ENCODE peak calls at places on chromosomes 16 and 17, in six cellular contexts. F, G, L, P, C and S are unnamed samples.

GRCh38 chr17:77352996-77353395 is 212.2 kb downstream of the SEC14L1 start:
- DNase-seq in C (no peak), G (no peak), L (no peak), F (no peak), P (no peak), S (no peak)

GRCh38 chr16:89117239-89117974 is 23.8 kb downstream of the ACSF3 start:
- DNase-seq in P (no peak), L (no peak), G (peak), F (no peak), C (peak), S (no peak)

GRCh38 chr17:18006495-18007239 is 32.3 kb downstream of the ATPAF2 start:
- DNase-seq in G (peak), F (no peak), C (no peak), P (no peak), L (peak), S (no peak)

GRCh38 chr17:35743911-35744328 is 9.1 kb downstream of the GAS2L2 start:
- DNase-seq in G (peak), L (peak), F (peak), C (no peak), P (peak), S (peak)

GRCh38 chr16:35152067-35152627 is 1692.7 kb downstream of the TP53TG3F start:
- DNase-seq in C (no peak), G (no peak), P (no peak), F (no peak), L (no peak), S (no peak)

GRCh38 chr17:66679631-66680517 is 155.0 kb upstream of the CACNG5 start:
- DNase-seq in G (no peak), F (no peak), P (no peak), C (no peak), L (no peak), S (no peak)

GRCh38 chr17:46823657-46824056 is 5.2 kb upstream of the WNT3 start:
- DNase-seq in L (no peak), P (no peak), G (no peak), F (no peak), C (no peak), S (no peak)

GRCh38 chr16:64308721-64309120 is 813.1 kb downstream of the CDH11 start:
- DNase-seq in L (no peak), G (no peak), C (no peak), P (no peak), F (no peak), S (no peak)

GRCh38 chr17:33463887-33464286 is 170.8 kb upstream of the ASIC2 start:
- DNase-seq in P (no peak), F (peak), C (no peak), G (no peak), L (no peak), S (no peak)

GRCh38 chr17:20291853-20292252 is 175.5 kb downstream of the LGALS9B start:
- DNase-seq in F (no peak), P (no peak), C (no peak), L (no peak), G (no peak), S (no peak)

GRCh38 chr17:76027159-76027839 is at the start of gene EVPL:
- DNase-seq in P (no peak), L (no peak), F (peak), C (no peak), G (no peak), S (no peak)

GRCh38 chr16:50473375-50473945 is 74.7 kb upstream of the NKD1 start:
- DNase-seq in G (no peak), F (peak), P (peak), L (no peak), C (no peak), S (no peak)

GRCh38 chr17:27549251-27549919 is 81.6 kb upstream of the LGALS9 start:
- DNase-seq in G (no peak), C (peak), P (no peak), L (no peak), F (no peak), S (no peak)

GRCh38 chr17:17412331-17412730 is 64.5 kb upstream of the MED9 start:
- DNase-seq in F (peak), P (peak), G (no peak), C (no peak), L (no peak), S (no peak)

GRCh38 chr17:79790805-79791353 is 6.0 kb downstream of the CBX8 start:
- DNase-seq in C (no peak), F (no peak), L (no peak), G (no peak), P (no peak), S (no peak)

GRCh38 chr17:79788455-79788854 is 8.4 kb downstream of the CBX8 start:
- DNase-seq in P (no peak), F (no peak), G (no peak), L (no peak), C (no peak), S (no peak)

GRCh38 chr17:79788989-79789942 is 7.6 kb downstream of the CBX8 start:
- DNase-seq in P (no peak), F (no peak), L (peak), G (peak), C (no peak), S (no peak)

GRCh38 chr17:79791354-79792123 is 5.3 kb downstream of the CBX8 start:
- DNase-seq in F (no peak), P (no peak), L (peak), C (no peak), G (peak), S (no peak)

GRCh38 chr17:79789943-79790804 is 6.7 kb downstream of the CBX8 start:
- DNase-seq in G (peak), L (peak), F (no peak), P (peak), C (peak), S (peak)
- TF ChIP-seq CTCF in G (peak), L (peak), F (peak), P (peak), C (peak), S (peak)

GRCh38 chr16:14284930-14285541 is 213.9 kb downstream of the MRTFB start:
- DNase-seq in L (peak), P (peak), F (peak), C (no peak), G (peak), S (peak)
- TF ChIP-seq CTCF in L (peak), P (peak), F (peak), C (peak), G (no peak), S (no peak)

GRCh38 chr17:83191388-83192160 is 112.2 kb downstream of the METRNL start:
- DNase-seq in F (no peak), L (no peak), C (peak), P (no peak), G (peak), S (no peak)

GRCh38 chr17:83189013-83189672 is 109.7 kb downstream of the METRNL start:
- DNase-seq in C (no peak), L (no peak), P (no peak), G (peak), F (no peak), S (no peak)

GRCh38 chr17:83187782-83188311 is 108.4 kb downstream of the METRNL start:
- DNase-seq in C (no peak), F (no peak), G (no peak), L (no peak), P (no peak), S (no peak)

GRCh38 chr17:83190601-83191387 is 111.4 kb downstream of the METRNL start:
- DNase-seq in C (peak), P (no peak), G (no peak), L (no peak), F (no peak), S (no peak)

DNA sequence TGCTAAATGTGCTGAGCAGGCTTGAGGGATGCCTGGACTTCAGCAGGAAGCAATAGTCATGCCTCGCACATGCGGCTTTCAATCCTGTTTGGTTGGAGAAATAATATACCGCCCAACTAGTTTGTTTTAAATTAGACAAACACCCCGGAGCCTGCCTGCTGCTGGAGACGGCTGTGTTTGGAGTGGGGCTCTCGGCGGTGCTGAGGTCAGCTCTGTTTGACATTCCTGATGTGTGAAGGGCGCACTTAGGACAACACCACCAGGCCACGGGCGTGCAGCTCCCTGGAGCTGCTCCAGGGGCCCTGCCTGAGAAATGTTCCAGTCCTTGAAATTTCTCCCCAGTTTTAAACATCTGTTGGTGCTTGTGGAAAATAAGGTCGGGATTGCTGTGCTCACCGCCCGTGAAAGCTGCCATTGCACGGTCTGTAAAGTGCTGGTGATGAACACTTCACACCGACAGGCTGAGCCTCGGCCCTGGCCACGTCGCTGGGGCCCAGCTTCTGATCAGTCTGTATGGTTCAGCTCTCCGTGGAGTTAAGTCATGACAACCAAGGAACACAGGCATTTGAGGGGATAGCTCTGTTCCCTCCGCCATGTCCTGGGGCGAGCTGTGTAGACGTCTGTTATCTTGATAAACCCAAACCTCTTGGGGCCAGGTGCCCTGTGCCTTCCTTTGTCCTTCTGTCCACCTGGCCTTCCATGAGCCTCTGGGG is 110.4 kb downstream of the METRNL start:
- DNase-seq in C (peak), F (peak), L (no peak), P (peak), G (no peak), S (no peak)
- TF ChIP-seq CTCF in C (no peak), F (no peak), L (no peak), P (no peak), G (no peak), S (no peak)

GRCh38 chr16:30658731-30659506 is 688 bp downstream of the FBRS start:
- DNase-seq in L (peak), G (peak), P (peak), C (peak), F (peak), S (peak)
- TF ChIP-seq CTCF in L (peak), G (no peak), P (no peak), C (no peak), F (peak), S (no peak)

GRCh38 chr17:31266042-31266441 is 31.0 kb downstream of the OMG start:
- DNase-seq in G (no peak), F (peak), L (no peak), P (peak), C (no peak), S (no peak)
- TF ChIP-seq CTCF in G (peak), F (peak), L (peak), P (peak), C (no peak), S (no peak)

GRCh38 chr17:81513669-81514484 is 1.3 kb upstream of the ACTG1 start:
- DNase-seq in P (peak), L (peak), G (peak), F (peak), C (peak), S (peak)
- TF ChIP-seq CTCF in P (no peak), L (peak), G (no peak), F (no peak), C (no peak), S (no peak)

DNA sequence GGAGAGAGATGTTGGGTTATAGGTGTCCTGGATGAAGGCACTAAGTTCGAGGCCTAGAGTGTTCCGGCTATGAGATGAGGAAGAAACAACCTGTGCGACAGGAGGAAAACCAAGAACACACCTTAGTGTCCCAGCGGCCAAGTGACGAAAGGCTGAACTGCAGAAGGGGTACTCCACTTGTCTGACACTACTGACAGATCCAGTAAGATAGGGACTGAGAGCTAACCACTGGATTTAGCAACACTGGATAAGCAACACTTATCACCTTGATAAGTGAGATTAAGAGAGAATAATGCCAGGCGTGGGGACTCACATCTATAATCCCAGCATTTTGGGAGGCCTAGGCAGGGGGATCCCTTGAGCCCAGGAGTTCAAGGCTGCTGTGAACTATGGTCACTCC is 7.1 kb downstream of the XPO6 start:
- DNase-seq in G (no peak), F (no peak), C (no peak), L (no peak), P (no peak), S (no peak)
- TF ChIP-seq CTCF in G (no peak), F (no peak), C (no peak), L (no peak), P (no peak), S (no peak)

DNA sequence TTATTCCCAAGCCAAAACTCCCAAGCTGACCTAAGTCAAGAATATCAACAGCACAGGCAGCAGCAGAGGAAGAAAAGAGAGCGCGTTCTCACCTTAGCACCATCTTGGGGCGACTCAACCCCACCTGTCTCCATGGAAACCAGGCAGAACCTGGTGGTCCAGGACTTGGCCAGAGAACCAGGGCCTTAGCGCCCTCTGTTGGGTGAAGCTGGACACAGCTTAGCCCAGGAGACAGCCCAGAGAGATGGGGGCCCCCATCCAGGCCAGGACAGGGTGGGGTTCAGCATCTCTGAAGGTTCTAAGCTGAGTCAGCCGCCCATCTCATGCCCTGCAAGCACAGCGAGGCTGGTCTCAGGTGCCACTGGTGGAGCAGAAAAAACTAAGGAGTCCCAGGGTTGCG is 60.1 kb upstream of the TMEM132E start:
- DNase-seq in F (no peak), P (peak), C (no peak), G (peak), L (peak), S (peak)
- TF ChIP-seq CTCF in F (peak), P (peak), C (no peak), G (peak), L (peak), S (peak)

GRCh38 chr17:45236002-45236606 is 14.4 kb downstream of the FMNL1 start:
- DNase-seq in P (no peak), C (no peak), G (no peak), F (no peak), L (no peak), S (no peak)
- TF ChIP-seq CTCF in P (no peak), C (no peak), G (peak), F (no peak), L (peak), S (peak)

GRCh38 chr17:48067245-48067644 is 19.1 kb downstream of the NFE2L1 start:
- DNase-seq in C (no peak), L (no peak), P (no peak), F (no peak), G (no peak), S (no peak)

GRCh38 chr17:48070195-48070594 is 22.0 kb downstream of the NFE2L1 start:
- DNase-seq in G (no peak), L (no peak), F (no peak), P (no peak), C (no peak), S (no peak)

GRCh38 chr17:48066192-48066591 is 18.0 kb downstream of the NFE2L1 start:
- DNase-seq in P (no peak), G (no peak), F (no peak), L (no peak), C (no peak), S (no peak)

GRCh38 chr17:48066656-48067055 is 18.5 kb downstream of the NFE2L1 start:
- DNase-seq in F (no peak), P (no peak), L (no peak), C (no peak), G (no peak), S (no peak)

DNA sequence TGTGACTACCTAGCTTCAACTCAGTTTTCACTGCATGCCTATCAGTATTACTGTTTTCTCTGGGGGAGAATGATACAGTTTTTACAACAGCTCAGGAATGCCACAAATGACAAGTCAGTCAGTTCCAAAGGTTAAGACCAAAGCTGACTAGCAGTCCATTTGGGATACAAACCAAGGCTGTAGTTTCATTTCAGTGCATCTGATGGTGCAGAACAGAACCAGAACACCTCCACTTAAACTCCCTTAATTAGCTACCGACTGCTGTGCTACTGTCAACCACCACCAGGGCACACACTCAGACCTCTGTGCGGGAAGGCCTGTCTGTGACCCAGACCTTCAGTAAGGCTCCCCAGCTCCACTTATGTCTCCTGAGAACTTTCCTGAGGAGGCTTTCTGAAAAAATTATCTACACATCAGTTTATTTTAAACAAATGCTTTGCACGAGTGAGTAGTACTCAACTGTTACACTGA is 20.4 kb downstream of the NFE2L1 start:
- DNase-seq in G (peak), F (no peak), P (peak), L (no peak), C (no peak), S (peak)
- TF ChIP-seq CTCF in G (no peak), F (peak), P (peak), L (peak), C (no peak), S (peak)